ENCODE peak calls at places on chromosomes 7 and 10, in nine cellular contexts. One of them, this sample, is unnamed.

GRCh38 chr10:69628876-69629275 is 1.2 kb upstream of the FAM241B start:
- DNase-seq in NCI-H510A treated with DMSO at 0.1 percent for 48 hours: peak
- DNase-seq in smooth muscle cell of the brain vasculature: no peak
- DNase-seq in activated T-cell treated with anti-CD3 and anti-CD28 coated beads for 48 hours: no peak
- DNase-seq in activated CD4-positive, CD25-positive, alpha-beta regulatory T cell treated with anti-CD3 and anti-CD28 coated beads, Interleukin-2, amount 50 U/mL, for 72 hours: no peak
- DNase-seq in activated CD4-positive, alpha-beta T cell treated with anti-CD3 and anti-CD28 coated beads, Interleukin-2, amount 50 U/mL, for 1 hour: no peak
- DNase-seq in central memory CD8-positive, alpha-beta T cell: no peak
- DNase-seq in NCI-H1417 treated with DMSO at 0.1 percent for 48 hours: no peak
- DNase-seq in tibial artery: no peak
- DNase-seq in this sample: no peak

GRCh38 chr10:13390604-13391522 is 42.8 kb upstream of the SEPHS1 start:
- DNase-seq in activated CD4-positive, alpha-beta T cell treated with anti-CD3 and anti-CD28 coated beads, Interleukin-2, amount 50 U/mL, for 1 hour: no peak
- DNase-seq in central memory CD8-positive, alpha-beta T cell: no peak
- DNase-seq in NCI-H1417 treated with DMSO at 0.1 percent for 48 hours: no peak
- DNase-seq in NCI-H510A treated with DMSO at 0.1 percent for 48 hours: no peak
- DNase-seq in smooth muscle cell of the brain vasculature: no peak
- DNase-seq in activated T-cell treated with anti-CD3 and anti-CD28 coated beads for 48 hours: no peak
- DNase-seq in activated CD4-positive, CD25-positive, alpha-beta regulatory T cell treated with anti-CD3 and anti-CD28 coated beads, Interleukin-2, amount 50 U/mL, for 72 hours: no peak
- DNase-seq in tibial artery: peak
- DNase-seq in this sample: no peak

GRCh38 chr10:16509996-16510395 is 11.7 kb downstream of the C1QL3 start:
- DNase-seq in NCI-H1417 treated with DMSO at 0.1 percent for 48 hours: no peak
- DNase-seq in smooth muscle cell of the brain vasculature: no peak
- DNase-seq in tibial artery: no peak
- DNase-seq in central memory CD8-positive, alpha-beta T cell: no peak
- DNase-seq in activated T-cell treated with anti-CD3 and anti-CD28 coated beads for 48 hours: no peak
- DNase-seq in activated CD4-positive, CD25-positive, alpha-beta regulatory T cell treated with anti-CD3 and anti-CD28 coated beads, Interleukin-2, amount 50 U/mL, for 72 hours: no peak
- DNase-seq in activated CD4-positive, alpha-beta T cell treated with anti-CD3 and anti-CD28 coated beads, Interleukin-2, amount 50 U/mL, for 1 hour: no peak
- DNase-seq in NCI-H510A treated with DMSO at 0.1 percent for 48 hours: no peak
- DNase-seq in this sample: no peak

GRCh38 chr7:42198296-42198695 is 38.7 kb downstream of the GLI3 start:
- DNase-seq in central memory CD8-positive, alpha-beta T cell: no peak
- DNase-seq in tibial artery: no peak
- DNase-seq in smooth muscle cell of the brain vasculature: no peak
- DNase-seq in NCI-H510A treated with DMSO at 0.1 percent for 48 hours: no peak
- DNase-seq in activated CD4-positive, CD25-positive, alpha-beta regulatory T cell treated with anti-CD3 and anti-CD28 coated beads, Interleukin-2, amount 50 U/mL, for 72 hours: no peak
- DNase-seq in NCI-H1417 treated with DMSO at 0.1 percent for 48 hours: no peak
- DNase-seq in activated T-cell treated with anti-CD3 and anti-CD28 coated beads for 48 hours: no peak
- DNase-seq in activated CD4-positive, alpha-beta T cell treated with anti-CD3 and anti-CD28 coated beads, Interleukin-2, amount 50 U/mL, for 1 hour: no peak
- DNase-seq in this sample: no peak

GRCh38 chr10:98125940-98126631 is 8.4 kb upstream of the R3HCC1L start:
- DNase-seq in NCI-H510A treated with DMSO at 0.1 percent for 48 hours: no peak
- DNase-seq in tibial artery: no peak
- DNase-seq in activated CD4-positive, alpha-beta T cell treated with anti-CD3 and anti-CD28 coated beads, Interleukin-2, amount 50 U/mL, for 1 hour: no peak
- DNase-seq in smooth muscle cell of the brain vasculature: no peak
- DNase-seq in activated T-cell treated with anti-CD3 and anti-CD28 coated beads for 48 hours: no peak
- DNase-seq in activated CD4-positive, CD25-positive, alpha-beta regulatory T cell treated with anti-CD3 and anti-CD28 coated beads, Interleukin-2, amount 50 U/mL, for 72 hours: no peak
- DNase-seq in central memory CD8-positive, alpha-beta T cell: no peak
- DNase-seq in NCI-H1417 treated with DMSO at 0.1 percent for 48 hours: no peak
- DNase-seq in this sample: no peak

GRCh38 chr7:122337011-122337410 is 32.5 kb upstream of the FEZF1 start:
- DNase-seq in central memory CD8-positive, alpha-beta T cell: no peak
- DNase-seq in activated CD4-positive, alpha-beta T cell treated with anti-CD3 and anti-CD28 coated beads, Interleukin-2, amount 50 U/mL, for 1 hour: no peak
- DNase-seq in activated T-cell treated with anti-CD3 and anti-CD28 coated beads for 48 hours: no peak
- DNase-seq in NCI-H510A treated with DMSO at 0.1 percent for 48 hours: no peak
- DNase-seq in activated CD4-positive, CD25-positive, alpha-beta regulatory T cell treated with anti-CD3 and anti-CD28 coated beads, Interleukin-2, amount 50 U/mL, for 72 hours: no peak
- DNase-seq in NCI-H1417 treated with DMSO at 0.1 percent for 48 hours: peak
- DNase-seq in tibial artery: no peak
- DNase-seq in smooth muscle cell of the brain vasculature: no peak
- DNase-seq in this sample: no peak

GRCh38 chr10:114821915-114822770 is 563 bp downstream of the FHIP2A start:
- DNase-seq in central memory CD8-positive, alpha-beta T cell: peak
- DNase-seq in tibial artery: peak
- DNase-seq in activated CD4-positive, alpha-beta T cell treated with anti-CD3 and anti-CD28 coated beads, Interleukin-2, amount 50 U/mL, for 1 hour: peak
- DNase-seq in NCI-H510A treated with DMSO at 0.1 percent for 48 hours: peak
- DNase-seq in smooth muscle cell of the brain vasculature: no peak
- DNase-seq in NCI-H1417 treated with DMSO at 0.1 percent for 48 hours: no peak
- DNase-seq in activated T-cell treated with anti-CD3 and anti-CD28 coated beads for 48 hours: peak
- DNase-seq in activated CD4-positive, CD25-positive, alpha-beta regulatory T cell treated with anti-CD3 and anti-CD28 coated beads, Interleukin-2, amount 50 U/mL, for 72 hours: no peak
- DNase-seq in this sample: no peak

GRCh38 chr7:13602036-13602435 is 387.4 kb downstream of the ETV1 start:
- DNase-seq in activated CD4-positive, alpha-beta T cell treated with anti-CD3 and anti-CD28 coated beads, Interleukin-2, amount 50 U/mL, for 1 hour: no peak
- DNase-seq in tibial artery: no peak
- DNase-seq in NCI-H1417 treated with DMSO at 0.1 percent for 48 hours: peak
- DNase-seq in activated T-cell treated with anti-CD3 and anti-CD28 coated beads for 48 hours: no peak
- DNase-seq in NCI-H510A treated with DMSO at 0.1 percent for 48 hours: no peak
- DNase-seq in smooth muscle cell of the brain vasculature: no peak
- DNase-seq in activated CD4-positive, CD25-positive, alpha-beta regulatory T cell treated with anti-CD3 and anti-CD28 coated beads, Interleukin-2, amount 50 U/mL, for 72 hours: no peak
- DNase-seq in central memory CD8-positive, alpha-beta T cell: no peak
- DNase-seq in this sample: no peak

GRCh38 chr7:130009848-130010688 is 41.1 kb downstream of the ZC3HC1 start:
- DNase-seq in NCI-H510A treated with DMSO at 0.1 percent for 48 hours: no peak
- DNase-seq in central memory CD8-positive, alpha-beta T cell: no peak
- DNase-seq in activated CD4-positive, alpha-beta T cell treated with anti-CD3 and anti-CD28 coated beads, Interleukin-2, amount 50 U/mL, for 1 hour: no peak
- DNase-seq in activated CD4-positive, CD25-positive, alpha-beta regulatory T cell treated with anti-CD3 and anti-CD28 coated beads, Interleukin-2, amount 50 U/mL, for 72 hours: no peak
- DNase-seq in smooth muscle cell of the brain vasculature: no peak
- DNase-seq in activated T-cell treated with anti-CD3 and anti-CD28 coated beads for 48 hours: peak
- DNase-seq in NCI-H1417 treated with DMSO at 0.1 percent for 48 hours: no peak
- DNase-seq in tibial artery: no peak
- DNase-seq in this sample: peak

GRCh38 chr10:56496087-56496486 is 135.0 kb upstream of the ZWINT start:
- DNase-seq in NCI-H510A treated with DMSO at 0.1 percent for 48 hours: no peak
- DNase-seq in activated T-cell treated with anti-CD3 and anti-CD28 coated beads for 48 hours: no peak
- DNase-seq in NCI-H1417 treated with DMSO at 0.1 percent for 48 hours: no peak
- DNase-seq in activated CD4-positive, alpha-beta T cell treated with anti-CD3 and anti-CD28 coated beads, Interleukin-2, amount 50 U/mL, for 1 hour: no peak
- DNase-seq in central memory CD8-positive, alpha-beta T cell: no peak
- DNase-seq in smooth muscle cell of the brain vasculature: no peak
- DNase-seq in activated CD4-positive, CD25-positive, alpha-beta regulatory T cell treated with anti-CD3 and anti-CD28 coated beads, Interleukin-2, amount 50 U/mL, for 72 hours: no peak
- DNase-seq in tibial artery: no peak
- DNase-seq in this sample: no peak

GRCh38 chr10:58044072-58044471 is 223.6 kb downstream of the IPMK start:
- DNase-seq in NCI-H1417 treated with DMSO at 0.1 percent for 48 hours: no peak
- DNase-seq in activated T-cell treated with anti-CD3 and anti-CD28 coated beads for 48 hours: no peak
- DNase-seq in smooth muscle cell of the brain vasculature: no peak
- DNase-seq in central memory CD8-positive, alpha-beta T cell: no peak
- DNase-seq in tibial artery: no peak
- DNase-seq in NCI-H510A treated with DMSO at 0.1 percent for 48 hours: no peak
- DNase-seq in activated CD4-positive, alpha-beta T cell treated with anti-CD3 and anti-CD28 coated beads, Interleukin-2, amount 50 U/mL, for 1 hour: no peak
- DNase-seq in activated CD4-positive, CD25-positive, alpha-beta regulatory T cell treated with anti-CD3 and anti-CD28 coated beads, Interleukin-2, amount 50 U/mL, for 72 hours: no peak
- DNase-seq in this sample: no peak

GRCh38 chr10:70745555-70745954 is 39.6 kb downstream of the TBATA start:
- DNase-seq in activated CD4-positive, CD25-positive, alpha-beta regulatory T cell treated with anti-CD3 and anti-CD28 coated beads, Interleukin-2, amount 50 U/mL, for 72 hours: no peak
- DNase-seq in tibial artery: no peak
- DNase-seq in smooth muscle cell of the brain vasculature: no peak
- DNase-seq in NCI-H1417 treated with DMSO at 0.1 percent for 48 hours: no peak
- DNase-seq in NCI-H510A treated with DMSO at 0.1 percent for 48 hours: no peak
- DNase-seq in activated CD4-positive, alpha-beta T cell treated with anti-CD3 and anti-CD28 coated beads, Interleukin-2, amount 50 U/mL, for 1 hour: no peak
- DNase-seq in activated T-cell treated with anti-CD3 and anti-CD28 coated beads for 48 hours: no peak
- DNase-seq in central memory CD8-positive, alpha-beta T cell: no peak
- DNase-seq in this sample: no peak

GRCh38 chr10:3484306-3485187 is 300.5 kb downstream of the KLF6 start:
- DNase-seq in activated T-cell treated with anti-CD3 and anti-CD28 coated beads for 48 hours: no peak
- DNase-seq in NCI-H1417 treated with DMSO at 0.1 percent for 48 hours: no peak
- DNase-seq in NCI-H510A treated with DMSO at 0.1 percent for 48 hours: peak
- DNase-seq in activated CD4-positive, alpha-beta T cell treated with anti-CD3 and anti-CD28 coated beads, Interleukin-2, amount 50 U/mL, for 1 hour: no peak
- DNase-seq in activated CD4-positive, CD25-positive, alpha-beta regulatory T cell treated with anti-CD3 and anti-CD28 coated beads, Interleukin-2, amount 50 U/mL, for 72 hours: no peak
- DNase-seq in tibial artery: no peak
- DNase-seq in central memory CD8-positive, alpha-beta T cell: no peak
- DNase-seq in smooth muscle cell of the brain vasculature: no peak
- DNase-seq in this sample: no peak

GRCh38 chr7:92698237-92698841 is 108.1 kb upstream of the FAM133B start:
- DNase-seq in activated CD4-positive, CD25-positive, alpha-beta regulatory T cell treated with anti-CD3 and anti-CD28 coated beads, Interleukin-2, amount 50 U/mL, for 72 hours: no peak
- DNase-seq in NCI-H1417 treated with DMSO at 0.1 percent for 48 hours: no peak
- DNase-seq in activated T-cell treated with anti-CD3 and anti-CD28 coated beads for 48 hours: no peak
- DNase-seq in central memory CD8-positive, alpha-beta T cell: no peak
- DNase-seq in smooth muscle cell of the brain vasculature: peak
- DNase-seq in activated CD4-positive, alpha-beta T cell treated with anti-CD3 and anti-CD28 coated beads, Interleukin-2, amount 50 U/mL, for 1 hour: no peak
- DNase-seq in NCI-H510A treated with DMSO at 0.1 percent for 48 hours: no peak
- DNase-seq in tibial artery: no peak
- DNase-seq in this sample: peak

This sample was measured in pulmonary artery endothelial cell.